ENCODE peak calls at places on chromosomes 12 and 14, in ten cellular contexts. One of them, this sample, is unnamed.
A peak's percentile ranks its signal among the peaks of the same experiment; 100 is the strongest.

GRCh38 chr12:95766356-95767019 is 24.1 kb downstream of the NTN4 start:
- DNase-seq in vagina: no peak
- DNase-seq in esophagus squamous epithelium: no peak
- DNase-seq in breast epithelium: no peak
- DNase-seq in spleen: no peak
- DNase-seq in ovary: no peak
- DNase-seq in adrenal gland: no peak
- DNase-seq in IMR-90: peak; percentile 41
- DNase-seq in transverse colon: no peak
- DNase-seq in Peyer's patch: no peak
- DNase-seq in this sample: no peak

GRCh38 chr12:85720308-85721033 is 115.7 kb downstream of the RASSF9 start:
- DNase-seq in breast epithelium: no peak
- DNase-seq in esophagus squamous epithelium: no peak
- DNase-seq in Peyer's patch: no peak
- DNase-seq in ovary: no peak
- DNase-seq in vagina: no peak
- DNase-seq in adrenal gland: no peak
- DNase-seq in spleen: no peak
- DNase-seq in IMR-90: no peak
- DNase-seq in transverse colon: no peak
- DNase-seq in this sample: no peak

GRCh38 chr12:46629331-46630229 is 196.2 kb downstream of the SLC38A4 start:
- DNase-seq in spleen: no peak
- DNase-seq in Peyer's patch: no peak
- DNase-seq in adrenal gland: no peak
- DNase-seq in IMR-90: no peak
- DNase-seq in vagina: no peak
- DNase-seq in esophagus squamous epithelium: no peak
- DNase-seq in transverse colon: no peak
- DNase-seq in breast epithelium: no peak
- DNase-seq in ovary: no peak
- DNase-seq in this sample: no peak

GRCh38 chr12:104719700-104720345 is 238.3 kb downstream of the SLC41A2 start:
- DNase-seq in transverse colon: no peak
- DNase-seq in ovary: no peak
- DNase-seq in Peyer's patch: no peak
- DNase-seq in adrenal gland: no peak
- DNase-seq in vagina: no peak
- DNase-seq in breast epithelium: no peak
- DNase-seq in IMR-90: no peak
- DNase-seq in esophagus squamous epithelium: no peak
- DNase-seq in spleen: peak; percentile 81
- DNase-seq in this sample: no peak

GRCh38 chr12:113678222-113678621 is 206.6 kb upstream of the LHX5 start:
- DNase-seq in transverse colon: no peak
- DNase-seq in adrenal gland: no peak
- DNase-seq in esophagus squamous epithelium: no peak
- DNase-seq in spleen: no peak
- DNase-seq in IMR-90: no peak
- DNase-seq in vagina: no peak
- DNase-seq in ovary: no peak
- DNase-seq in Peyer's patch: no peak
- DNase-seq in breast epithelium: no peak
- DNase-seq in this sample: no peak

GRCh38 chr12:31324845-31325523 is 966 bp downstream of the SINHCAF start:
- DNase-seq in adrenal gland: peak; percentile 74
- DNase-seq in spleen: peak; percentile 92
- DNase-seq in vagina: no peak
- DNase-seq in esophagus squamous epithelium: no peak
- DNase-seq in IMR-90: peak; percentile 49
- DNase-seq in breast epithelium: peak; percentile 63
- DNase-seq in Peyer's patch: peak; percentile 77
- DNase-seq in ovary: peak; percentile 77
- DNase-seq in transverse colon: peak; percentile 61
- DNase-seq in this sample: peak; percentile 65

GRCh38 chr14:61381589-61381988 is 60.2 kb downstream of the PRKCH start:
- DNase-seq in esophagus squamous epithelium: no peak
- DNase-seq in Peyer's patch: no peak
- DNase-seq in adrenal gland: no peak
- DNase-seq in breast epithelium: no peak
- DNase-seq in IMR-90: no peak
- DNase-seq in transverse colon: no peak
- DNase-seq in ovary: no peak
- DNase-seq in spleen: peak; percentile 73
- DNase-seq in vagina: no peak
- DNase-seq in this sample: no peak

GRCh38 chr12:40645361-40645760 is 46.9 kb upstream of the CNTN1 start:
- DNase-seq in Peyer's patch: no peak
- DNase-seq in ovary: no peak
- DNase-seq in breast epithelium: no peak
- DNase-seq in adrenal gland: no peak
- DNase-seq in IMR-90: no peak
- DNase-seq in vagina: no peak
- DNase-seq in spleen: no peak
- DNase-seq in esophagus squamous epithelium: no peak
- DNase-seq in transverse colon: no peak
- DNase-seq in this sample: no peak

GRCh38 chr12:6759741-6760140 is 6.4 kb upstream of the PTMS start:
- DNase-seq in IMR-90: no peak
- DNase-seq in Peyer's patch: no peak
- DNase-seq in transverse colon: no peak
- DNase-seq in ovary: no peak
- DNase-seq in vagina: no peak
- DNase-seq in breast epithelium: no peak
- DNase-seq in adrenal gland: no peak
- DNase-seq in spleen: no peak
- DNase-seq in esophagus squamous epithelium: no peak
- DNase-seq in this sample: no peak

DNA sequence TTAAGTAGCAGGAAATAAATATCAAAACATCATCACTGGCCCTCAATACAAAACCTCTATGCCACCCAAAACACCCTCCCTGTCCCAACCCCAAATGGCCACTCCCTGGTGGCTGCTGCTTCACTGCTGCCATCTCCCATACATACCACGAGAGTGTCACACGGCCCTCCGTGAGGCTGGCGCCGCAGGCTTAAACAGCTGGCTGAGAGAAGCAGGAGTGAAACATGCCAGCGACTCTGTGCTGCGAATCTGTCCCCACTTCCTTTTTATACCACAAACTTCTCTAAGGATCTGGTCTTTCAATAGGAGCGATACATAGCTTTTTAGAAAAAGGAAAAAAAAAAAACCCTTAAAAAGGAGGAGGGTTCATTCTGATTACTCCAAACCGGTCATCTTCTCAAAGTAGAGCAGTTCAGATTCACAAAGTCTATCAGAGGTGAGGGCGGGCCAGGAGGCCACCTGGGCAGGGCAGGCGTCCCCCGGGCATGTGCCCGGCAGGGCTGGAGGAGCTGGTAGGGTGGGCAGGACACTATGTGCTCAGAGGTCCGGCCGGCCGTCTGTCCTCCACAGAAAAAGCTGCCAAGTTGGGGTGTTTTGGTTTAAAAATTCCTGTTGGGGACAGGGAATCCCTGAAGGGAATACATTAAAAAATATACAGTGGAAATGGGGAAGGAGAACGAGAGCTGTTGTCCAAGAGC is 26.5 kb downstream of the MAX start:
- DNase-seq in vagina: no peak
- DNase-seq in adrenal gland: no peak
- DNase-seq in IMR-90: no peak
- DNase-seq in transverse colon: no peak
- DNase-seq in esophagus squamous epithelium: no peak
- DNase-seq in spleen: no peak
- DNase-seq in Peyer's patch: no peak
- DNase-seq in ovary: no peak
- DNase-seq in breast epithelium: no peak
- DNase-seq in this sample: no peak
- H3K36me3 ChIP-seq in vagina: peaks cover 38% of the 10 kb centered on the region
- H3K36me3 ChIP-seq in adrenal gland: no peaks in the 10 kb centered on the region
- H3K36me3 ChIP-seq in IMR-90: peaks cover 45% of the 10 kb centered on the region
- H3K36me3 ChIP-seq in transverse colon: peaks cover 19% of the 10 kb centered on the region
- H3K36me3 ChIP-seq in esophagus squamous epithelium: peaks cover 26% of the 10 kb centered on the region
- H3K36me3 ChIP-seq in spleen: peaks cover 94% of the 10 kb centered on the region
- H3K36me3 ChIP-seq in Peyer's patch: peaks cover 41% of the 10 kb centered on the region
- H3K36me3 ChIP-seq in ovary: no peaks in the 10 kb centered on the region
- H3K36me3 ChIP-seq in breast epithelium: peaks cover 13% of the 10 kb centered on the region
- H3K36me3 ChIP-seq in this sample: no peaks in the 10 kb centered on the region

DNA sequence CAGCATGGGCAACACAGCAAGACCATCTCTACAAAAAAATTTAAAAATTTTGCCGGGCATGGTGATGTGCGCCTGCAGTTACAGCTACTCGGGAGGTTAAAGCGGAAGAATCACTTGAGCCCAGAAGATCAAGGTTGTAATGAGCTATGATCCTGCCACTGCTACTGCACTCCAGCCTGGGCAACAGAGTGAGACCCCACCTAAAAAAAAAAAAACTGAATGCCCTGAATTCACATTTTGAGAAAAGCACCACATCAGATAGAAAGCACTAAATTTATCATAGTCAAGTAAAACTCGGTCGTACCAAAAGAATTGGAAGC is 24.1 kb upstream of the AP4S1 start:
- DNase-seq in breast epithelium: no peak
- DNase-seq in adrenal gland: no peak
- DNase-seq in Peyer's patch: no peak
- DNase-seq in transverse colon: no peak
- DNase-seq in vagina: no peak
- DNase-seq in ovary: no peak
- DNase-seq in esophagus squamous epithelium: no peak
- DNase-seq in spleen: no peak
- DNase-seq in IMR-90: no peak
- DNase-seq in this sample: no peak
- TF ChIP-seq CTCF in breast epithelium: no peak
- TF ChIP-seq CTCF in adrenal gland: no peak
- TF ChIP-seq CTCF in Peyer's patch: no peak
- TF ChIP-seq CTCF in transverse colon: no peak
- TF ChIP-seq CTCF in vagina: no peak
- TF ChIP-seq CTCF in ovary: no peak
- TF ChIP-seq CTCF in esophagus squamous epithelium: no peak
- TF ChIP-seq CTCF in spleen: no peak
- TF ChIP-seq CTCF in IMR-90: no peak
- TF ChIP-seq CTCF in this sample: no peak

GRCh38 chr12:70246580-70246979 is 3.3 kb downstream of the CNOT2 start:
- DNase-seq in adrenal gland: no peak
- DNase-seq in spleen: no peak
- DNase-seq in ovary: no peak
- DNase-seq in IMR-90: peak; percentile 59
- DNase-seq in vagina: no peak
- DNase-seq in breast epithelium: no peak
- DNase-seq in esophagus squamous epithelium: no peak
- DNase-seq in transverse colon: no peak
- DNase-seq in Peyer's patch: no peak
- DNase-seq in this sample: no peak

GRCh38 chr12:70241845-70242244 is 1.4 kb upstream of the CNOT2 start:
- DNase-seq in ovary: no peak
- DNase-seq in adrenal gland: no peak
- DNase-seq in Peyer's patch: no peak
- DNase-seq in breast epithelium: no peak
- DNase-seq in esophagus squamous epithelium: no peak
- DNase-seq in spleen: no peak
- DNase-seq in transverse colon: no peak
- DNase-seq in IMR-90: no peak
- DNase-seq in vagina: no peak
- DNase-seq in this sample: no peak

GRCh38 chr12:70242695-70243509 is at the start of gene CNOT2:
- DNase-seq in esophagus squamous epithelium: peak; percentile 33
- DNase-seq in adrenal gland: peak; percentile 91
- DNase-seq in breast epithelium: peak; percentile 82
- DNase-seq in ovary: peak; percentile 95
- DNase-seq in transverse colon: peak; percentile 92
- DNase-seq in Peyer's patch: peak; percentile 96
- DNase-seq in IMR-90: peak; percentile 93
- DNase-seq in vagina: no peak
- DNase-seq in spleen: peak; percentile 97
- DNase-seq in this sample: peak; percentile 90

GRCh38 chr12:70245458-70245857 is 2.2 kb downstream of the CNOT2 start:
- DNase-seq in transverse colon: no peak
- DNase-seq in esophagus squamous epithelium: no peak
- DNase-seq in Peyer's patch: no peak
- DNase-seq in breast epithelium: no peak
- DNase-seq in spleen: no peak
- DNase-seq in adrenal gland: no peak
- DNase-seq in vagina: no peak
- DNase-seq in ovary: no peak
- DNase-seq in IMR-90: no peak
- DNase-seq in this sample: no peak

GRCh38 chr12:70243510-70244331 is 488 bp downstream of the CNOT2 start:
- DNase-seq in Peyer's patch: peak; percentile 85
- DNase-seq in spleen: peak; percentile 93
- DNase-seq in IMR-90: peak; percentile 61
- DNase-seq in esophagus squamous epithelium: peak; percentile 33
- DNase-seq in adrenal gland: peak; percentile 75
- DNase-seq in transverse colon: peak; percentile 70
- DNase-seq in breast epithelium: peak; percentile 57
- DNase-seq in vagina: no peak
- DNase-seq in ovary: peak; percentile 50
- DNase-seq in this sample: peak; percentile 17
- TF ChIP-seq POLR2A in Peyer's patch: no peak
- TF ChIP-seq POLR2A in spleen: no peak
- TF ChIP-seq POLR2A in IMR-90: no peak
- TF ChIP-seq POLR2A in esophagus squamous epithelium: no peak
- TF ChIP-seq POLR2A in adrenal gland: peak; percentile 49
- TF ChIP-seq POLR2A in transverse colon: peak; percentile 45
- TF ChIP-seq POLR2A in breast epithelium: no peak
- TF ChIP-seq POLR2A in vagina: no peak
- TF ChIP-seq POLR2A in ovary: no peak
- TF ChIP-seq POLR2A in this sample: no peak

GRCh38 chr14:32620724-32621123 is 291.6 kb downstream of the AKAP6 start:
- DNase-seq in IMR-90: peak; percentile 21
- DNase-seq in spleen: no peak
- DNase-seq in ovary: no peak
- DNase-seq in transverse colon: no peak
- DNase-seq in breast epithelium: no peak
- DNase-seq in esophagus squamous epithelium: no peak
- DNase-seq in vagina: no peak
- DNase-seq in Peyer's patch: no peak
- DNase-seq in adrenal gland: no peak
- DNase-seq in this sample: no peak

GRCh38 chr14:32622742-32623141 is 293.6 kb downstream of the AKAP6 start:
- DNase-seq in adrenal gland: no peak
- DNase-seq in vagina: no peak
- DNase-seq in breast epithelium: no peak
- DNase-seq in transverse colon: no peak
- DNase-seq in spleen: no peak
- DNase-seq in Peyer's patch: no peak
- DNase-seq in esophagus squamous epithelium: no peak
- DNase-seq in ovary: no peak
- DNase-seq in IMR-90: no peak
- DNase-seq in this sample: no peak

GRCh38 chr14:32623300-32624093 is 294.4 kb downstream of the AKAP6 start:
- DNase-seq in vagina: no peak
- DNase-seq in spleen: no peak
- DNase-seq in Peyer's patch: no peak
- DNase-seq in transverse colon: no peak
- DNase-seq in adrenal gland: no peak
- DNase-seq in breast epithelium: no peak
- DNase-seq in esophagus squamous epithelium: no peak
- DNase-seq in IMR-90: peak; percentile 19
- DNase-seq in ovary: no peak
- DNase-seq in this sample: no peak

GRCh38 chr14:32620303-32620702 is 291.2 kb downstream of the AKAP6 start:
- DNase-seq in Peyer's patch: no peak
- DNase-seq in esophagus squamous epithelium: no peak
- DNase-seq in breast epithelium: no peak
- DNase-seq in transverse colon: no peak
- DNase-seq in adrenal gland: no peak
- DNase-seq in IMR-90: peak; percentile 55
- DNase-seq in spleen: no peak
- DNase-seq in ovary: no peak
- DNase-seq in vagina: no peak
- DNase-seq in this sample: no peak

GRCh38 chr14:32621585-32621984 is 292.5 kb downstream of the AKAP6 start:
- DNase-seq in spleen: no peak
- DNase-seq in IMR-90: no peak
- DNase-seq in breast epithelium: no peak
- DNase-seq in ovary: no peak
- DNase-seq in transverse colon: no peak
- DNase-seq in esophagus squamous epithelium: no peak
- DNase-seq in vagina: no peak
- DNase-seq in adrenal gland: no peak
- DNase-seq in Peyer's patch: no peak
- DNase-seq in this sample: no peak
- H3K36me3 ChIP-seq in spleen: no peaks in the 10 kb centered on the region
- H3K36me3 ChIP-seq in IMR-90: no peaks in the 10 kb centered on the region
- H3K36me3 ChIP-seq in breast epithelium: no peaks in the 10 kb centered on the region
- H3K36me3 ChIP-seq in ovary: no peaks in the 10 kb centered on the region
- H3K36me3 ChIP-seq in transverse colon: no peaks in the 10 kb centered on the region
- H3K36me3 ChIP-seq in esophagus squamous epithelium: no peaks in the 10 kb centered on the region
- H3K36me3 ChIP-seq in vagina: no peaks in the 10 kb centered on the region
- H3K36me3 ChIP-seq in adrenal gland: no peaks in the 10 kb centered on the region
- H3K36me3 ChIP-seq in Peyer's patch: no peaks in the 10 kb centered on the region
- H3K36me3 ChIP-seq in this sample: no peaks in the 10 kb centered on the region